ENCODE peak calls at places on chromosomes 3 and 15, in five cellular contexts. U is SK-N-SH, W is fibroblast of lung, M is hepatocyte, C is PC-3. B is an unnamed sample. For H3K27me3, the result is how much of the 10 kb centered on the place peaks cover.

GRCh38 chr3:78974181-78974770 is 793.5 kb downstream of the ROBO1 start:
- DNase-seq in U (no peak), W (no peak), M (no peak), C (no peak), B (no peak)

GRCh38 chr3:146189519-146190173 is 28.7 kb upstream of the PLOD2 start:
- DNase-seq in U (peak), W (peak), M (peak), C (peak), B (peak)

GRCh38 chr15:35196273-35196672 is 111.2 kb upstream of the NANOGP8 start:
- DNase-seq in U (no peak), W (no peak), M (no peak), C (no peak), B (no peak)

GRCh38 chr15:85826756-85827515 is 32.2 kb upstream of the KLHL25 start:
- DNase-seq in U (no peak), W (no peak), M (no peak), C (no peak), B (no peak)

GRCh38 chr15:96181873-96182301 is 148.6 kb upstream of the NR2F2 start:
- DNase-seq in U (no peak), W (peak), M (no peak), C (no peak), B (peak)

GRCh38 chr3:41035445-41036022 is 163.8 kb upstream of the CTNNB1 start:
- DNase-seq in U (no peak), W (no peak), M (no peak), C (no peak), B (no peak)

GRCh38 chr3:158792709-158793108 is 9.1 kb upstream of the MFSD1 start:
- DNase-seq in U (no peak), W (peak), M (peak), C (peak), B (peak)

GRCh38 chr3:63471781-63472180 is 180.7 kb upstream of the SNTN start:
- DNase-seq in U (no peak), W (no peak), M (no peak), C (no peak), B (no peak)

GRCh38 chr15:61762682-61763081 is 297.6 kb downstream of the VPS13C start:
- DNase-seq in U (no peak), W (no peak), M (no peak), C (no peak), B (no peak)

GRCh38 chr3:66348696-66349095 is 127.9 kb downstream of the SLC25A26 start:
- DNase-seq in U (no peak), W (no peak), M (no peak), C (no peak), B (no peak)

GRCh38 chr15:66646308-66646707 is 55.7 kb upstream of the SMAD6 start:
- DNase-seq in U (no peak), W (no peak), M (no peak), C (no peak), B (peak)

GRCh38 chr15:95684693-95685115 is 645.8 kb upstream of the NR2F2 start:
- DNase-seq in U (no peak), W (peak), M (peak), C (peak), B (no peak)

GRCh38 chr15:72231847-72232461 is 964 bp upstream of the PKM start:
- DNase-seq in U (peak), W (peak), M (peak), C (peak), B (peak)

GRCh38 chr3:46959169-46959515 is 17.4 kb downstream of the CCDC12 start:
- DNase-seq in U (no peak), W (no peak), M (no peak), C (no peak), B (no peak)

GRCh38 chr15:51223771-51224229 is 114.6 kb downstream of the CYP19A1 start:
- DNase-seq in U (no peak), W (peak), M (no peak), C (peak), B (peak)

GRCh38 chr15:53693729-53694533 is 65.5 kb downstream of the WDR72 start:
- DNase-seq in U (no peak), W (no peak), M (peak), C (no peak), B (no peak)

GRCh38 chr15:77107531-77108355 is 36.8 kb upstream of the TSPAN3 start:
- DNase-seq in U (peak), W (peak), M (peak), C (peak), B (peak)

GRCh38 chr3:94083261-94083660 is 20.4 kb downstream of the NSUN3 start:
- DNase-seq in U (no peak), W (no peak), M (no peak), C (no peak), B (peak)

GRCh38 chr3:51934139-51934850 is 7.4 kb downstream of the RRP9 start:
- DNase-seq in U (no peak), W (no peak), M (no peak), C (no peak), B (peak)

GRCh38 chr15:23869391-23869790 is 182.3 kb upstream of the NDN start:
- DNase-seq in U (peak), W (no peak), M (peak), C (peak), B (no peak)

GRCh38 chr3:153330891-153331290 is 168.9 kb downstream of the RAP2B start:
- DNase-seq in U (no peak), W (no peak), M (no peak), C (no peak), B (no peak)

GRCh38 chr15:31346367-31347066 is 19.9 kb downstream of the KLF13 start:
- DNase-seq in U (no peak), W (no peak), M (no peak), C (no peak), B (peak)

GRCh38 chr15:31870336-31871158 is 159.8 kb upstream of the CHRNA7 start:
- DNase-seq in U (peak), W (peak), M (peak), C (peak), B (peak)

GRCh38 chr15:83380026-83380425 is 67.1 kb upstream of the SH3GL3 start:
- DNase-seq in U (no peak), W (no peak), M (no peak), C (peak), B (peak)

GRCh38 chr3:53804697-53805462 is 41.3 kb downstream of the CHDH start:
- DNase-seq in U (peak), W (peak), M (peak), C (peak), B (peak)

GRCh38 chr15:45326280-45326679 is 52.1 kb downstream of the GATM start:
- DNase-seq in U (no peak), W (no peak), M (no peak), C (no peak), B (no peak)

GRCh38 chr15:32688151-32688639 is 29.6 kb upstream of the GREM1 start:
- DNase-seq in U (no peak), W (no peak), M (peak), C (peak), B (no peak)

GRCh38 chr15:42679285-42680141 is 57.4 kb downstream of the CDAN1 start:
- DNase-seq in U (no peak), W (no peak), M (no peak), C (peak), B (no peak)

GRCh38 chr15:90232196-90232595 is 1.5 kb downstream of the CIB1 start:
- DNase-seq in U (no peak), W (no peak), M (no peak), C (peak), B (no peak)

GRCh38 chr3:126179825-126180476 is 435 bp downstream of the ALDH1L1 start:
- DNase-seq in U (peak), W (peak), M (peak), C (no peak), B (no peak)

DNA sequence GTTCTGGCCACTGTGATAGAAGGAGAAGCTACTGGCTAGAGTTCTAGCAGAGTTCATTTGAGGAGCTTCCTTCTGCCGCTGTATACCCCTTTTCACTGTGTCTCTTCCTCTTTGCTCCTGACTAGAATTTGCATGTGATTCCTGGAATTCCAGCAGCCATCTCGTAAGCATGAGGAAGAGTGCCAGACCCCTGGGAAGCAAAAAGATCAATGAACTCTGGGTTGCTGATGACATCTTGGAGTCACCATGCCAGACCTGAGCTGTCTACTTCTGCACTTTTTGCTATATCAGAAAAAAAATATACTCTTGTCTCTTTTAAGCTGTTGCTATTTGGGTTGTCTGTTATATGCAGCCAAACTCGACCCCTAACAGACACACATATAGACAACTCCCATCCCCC is 3.7 kb upstream of the ADAMTS17 start:
- DNase-seq in U (no peak), W (no peak), M (no peak), C (no peak), B (no peak)
- H3K27me3 ChIP-seq in U (under half), W (under half), M (under half), C (under half), B (under half)

GRCh38 chr3:104764499-104764898 is 602.2 kb upstream of the ALCAM start:
- DNase-seq in U (no peak), W (peak), M (no peak), C (no peak), B (no peak)
- TF ChIP-seq CTCF in U (no peak), W (no peak), M (no peak), C (no peak), B (no peak)

DNA sequence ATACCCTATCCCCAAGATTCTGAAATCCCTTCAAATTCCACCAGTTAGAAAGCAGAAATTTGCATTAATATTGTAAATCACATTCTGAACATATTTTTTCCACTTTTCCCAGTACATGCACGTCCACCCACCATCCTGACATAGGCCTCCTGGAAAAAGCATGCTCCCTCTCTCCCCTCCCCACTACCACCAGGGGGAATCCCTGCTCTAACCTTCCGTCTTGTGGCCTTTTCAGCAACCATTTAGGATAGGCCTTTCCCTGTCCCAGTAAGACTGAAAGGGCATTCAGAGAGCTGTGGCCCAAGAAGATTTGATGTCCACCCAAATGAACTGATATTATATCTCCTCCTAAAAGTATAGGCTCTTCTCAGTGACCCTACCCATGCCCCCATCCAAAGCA is 182.1 kb downstream of the ARRDC4 start:
- DNase-seq in U (no peak), W (no peak), M (no peak), C (no peak), B (peak)
- H3K4me2 ChIP-seq in U (no peak), W (no peak), M (no peak), C (no peak), B (no peak)

GRCh38 chr3:57164217-57164605 is 942 bp downstream of the IL17RD start:
- DNase-seq in U (no peak), W (peak), M (peak), C (no peak), B (no peak)
- H3K27me3 ChIP-seq in U (under half), W (under half), M (under half), C (under half), B (half or more)

DNA sequence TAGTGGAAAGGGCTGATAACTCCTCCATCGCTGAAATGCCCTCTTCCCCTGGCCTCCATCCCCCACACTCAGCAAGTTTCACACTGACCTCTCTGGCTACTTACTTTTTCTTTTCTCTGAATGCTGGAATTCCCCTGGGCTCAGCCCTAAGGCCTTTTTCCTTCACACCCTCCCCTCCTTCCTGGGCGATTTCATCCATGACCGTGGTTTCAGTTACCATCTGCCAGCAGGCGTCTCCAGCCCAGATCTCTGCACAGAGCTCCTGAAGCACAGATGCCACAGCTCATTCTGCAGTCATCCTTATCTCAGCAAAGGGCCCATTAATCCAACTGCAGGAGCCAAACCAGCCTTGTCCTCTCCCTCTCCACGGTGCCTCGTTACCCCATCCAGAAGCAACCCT is 114.0 kb downstream of the RFTN1 start:
- DNase-seq in U (peak), W (peak), M (peak), C (peak), B (peak)
- TF ChIP-seq CTCF in U (peak), W (peak), M (no peak), C (peak), B (peak)

GRCh38 chr15:60077581-60078359 is 73.7 kb downstream of the FOXB1 start:
- DNase-seq in U (no peak), W (no peak), M (no peak), C (no peak), B (no peak)
- H3K4me2 ChIP-seq in U (no peak), W (no peak), M (no peak), C (no peak), B (no peak)

GRCh38 chr15:67816668-67817067 is 8.6 kb upstream of the SKOR1 start:
- DNase-seq in U (no peak), W (no peak), M (no peak), C (no peak), B (no peak)
- H3K27me3 ChIP-seq in U (under half), W (under half), M (under half), C (under half), B (half or more)

GRCh38 chr3:123876858-123877257 is 7.3 kb downstream of the MYLK start:
- DNase-seq in U (no peak), W (no peak), M (no peak), C (peak), B (no peak)
- TF ChIP-seq CTCF in U (peak), W (no peak), M (peak), C (peak), B (peak)

GRCh38 chr3:194675680-194676079 is 3.7 kb upstream of the LSG1 start:
- DNase-seq in U (no peak), W (no peak), M (no peak), C (no peak), B (peak)
- H3K4me2 ChIP-seq in U (no peak), W (no peak), M (no peak), C (no peak), B (peak)

GRCh38 chr3:48624767-48625166 is 3.2 kb upstream of the TMEM89 start:
- DNase-seq in U (no peak), W (no peak), M (no peak), C (no peak), B (peak)

GRCh38 chr3:48621461-48621869 is at the start of gene TMEM89:
- DNase-seq in U (no peak), W (no peak), M (no peak), C (no peak), B (peak)

GRCh38 chr3:48628277-48629017 is 6.8 kb downstream of the SLC26A6 start:
- DNase-seq in U (no peak), W (no peak), M (no peak), C (no peak), B (peak)

GRCh38 chr3:48623851-48624547 is 2.4 kb upstream of the TMEM89 start:
- DNase-seq in U (no peak), W (no peak), M (no peak), C (no peak), B (peak)

DNA sequence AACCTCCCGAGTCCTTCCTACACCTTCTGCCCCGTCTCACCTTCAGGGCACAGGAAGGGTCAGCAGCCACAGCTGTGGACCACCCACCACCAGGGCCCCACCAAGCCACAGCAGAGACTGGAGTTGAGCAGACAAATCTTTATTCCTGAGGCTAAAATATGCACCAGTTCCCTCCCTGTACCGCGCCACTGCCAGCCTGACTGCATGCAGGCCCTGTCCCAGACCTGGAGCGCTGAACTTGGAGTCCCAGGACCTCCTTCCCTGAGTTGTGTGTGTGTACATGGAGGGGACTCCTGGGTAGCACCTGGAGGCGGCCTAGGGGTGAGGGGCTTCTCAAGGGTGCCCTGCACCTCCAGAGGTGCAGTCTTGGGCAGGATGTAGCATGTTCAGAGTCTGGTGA is 4.0 kb upstream of the TMEM89 start:
- DNase-seq in U (no peak), W (no peak), M (no peak), C (no peak), B (peak)
- H3K27me3 ChIP-seq in U (under half), W (under half), M (under half), C (under half), B (under half)

B was measured in osteoblast.